ENCODE peak calls at places on chromosomes 1 and 21, in four cellular contexts. One of them, this sample, is unnamed.

GRCh38 chr1:223741861-223742260 is 29.5 kb downstream of the CAPN2 start:
- DNase-seq in progenitor cell of endocrine pancreas: no peak
- DNase-seq in A549: no peak
- DNase-seq in heart right ventricle: no peak
- DNase-seq in this sample: no peak

GRCh38 chr1:21325231-21325718 is 35.0 kb upstream of the ECE1 start:
- DNase-seq in progenitor cell of endocrine pancreas: no peak
- DNase-seq in A549: no peak
- DNase-seq in heart right ventricle: no peak
- DNase-seq in this sample: no peak

GRCh38 chr1:159091547-159092397 is 15.2 kb upstream of the AIM2 start:
- DNase-seq in progenitor cell of endocrine pancreas: no peak
- DNase-seq in A549: no peak
- DNase-seq in heart right ventricle: no peak
- DNase-seq in this sample: no peak

GRCh38 chr1:169584483-169585144 is 1.7 kb downstream of the F5 start:
- DNase-seq in progenitor cell of endocrine pancreas: no peak
- DNase-seq in A549: peak
- DNase-seq in heart right ventricle: no peak
- DNase-seq in this sample: no peak

GRCh38 chr1:14140800-14141526 is 441.0 kb downstream of the PRDM2 start:
- DNase-seq in progenitor cell of endocrine pancreas: no peak
- DNase-seq in A549: no peak
- DNase-seq in heart right ventricle: peak
- DNase-seq in this sample: no peak

GRCh38 chr1:222043444-222044292 is 301.8 kb upstream of the DUSP10 start:
- DNase-seq in progenitor cell of endocrine pancreas: no peak
- DNase-seq in A549: peak
- DNase-seq in heart right ventricle: peak
- DNase-seq in this sample: no peak

GRCh38 chr1:234300096-234300495 is 73.2 kb upstream of the COA6 start:
- DNase-seq in progenitor cell of endocrine pancreas: no peak
- DNase-seq in A549: no peak
- DNase-seq in heart right ventricle: no peak
- DNase-seq in this sample: no peak

GRCh38 chr1:213617133-213617532 is 370.6 kb upstream of the PROX1 start:
- DNase-seq in progenitor cell of endocrine pancreas: no peak
- DNase-seq in A549: no peak
- DNase-seq in heart right ventricle: no peak
- DNase-seq in this sample: no peak

GRCh38 chr1:40612345-40612831 is 53.1 kb downstream of the RIMS3 start:
- DNase-seq in progenitor cell of endocrine pancreas: peak
- DNase-seq in A549: peak
- DNase-seq in heart right ventricle: peak
- DNase-seq in this sample: peak

GRCh38 chr1:7454895-7455784 is 316.0 kb upstream of the VAMP3 start:
- DNase-seq in progenitor cell of endocrine pancreas: no peak
- DNase-seq in A549: no peak
- DNase-seq in heart right ventricle: no peak
- DNase-seq in this sample: no peak

GRCh38 chr1:241411776-241412338 is 54.9 kb upstream of the RGS7 start:
- DNase-seq in progenitor cell of endocrine pancreas: no peak
- DNase-seq in A549: no peak
- DNase-seq in heart right ventricle: no peak
- DNase-seq in this sample: no peak

GRCh38 chr1:7919880-7920279 is 20.8 kb downstream of the TNFRSF9 start:
- DNase-seq in progenitor cell of endocrine pancreas: no peak
- DNase-seq in A549: no peak
- DNase-seq in heart right ventricle: no peak
- DNase-seq in this sample: no peak

GRCh38 chr1:165240486-165240885 is 116.0 kb downstream of the LMX1A start:
- DNase-seq in progenitor cell of endocrine pancreas: no peak
- DNase-seq in A549: no peak
- DNase-seq in heart right ventricle: no peak
- DNase-seq in this sample: no peak

GRCh38 chr1:184524248-184524647 is 137.4 kb downstream of the C1orf21 start:
- DNase-seq in progenitor cell of endocrine pancreas: no peak
- DNase-seq in A549: no peak
- DNase-seq in heart right ventricle: no peak
- DNase-seq in this sample: no peak

GRCh38 chr1:44237721-44238457 is 24.6 kb downstream of the DMAP1 start:
- DNase-seq in progenitor cell of endocrine pancreas: peak
- DNase-seq in A549: no peak
- DNase-seq in heart right ventricle: no peak
- DNase-seq in this sample: peak

GRCh38 chr1:32899586-32900296 is 1.4 kb downstream of the TMEM54 start:
- DNase-seq in progenitor cell of endocrine pancreas: no peak
- DNase-seq in A549: no peak
- DNase-seq in heart right ventricle: peak
- DNase-seq in this sample: no peak

DNA sequence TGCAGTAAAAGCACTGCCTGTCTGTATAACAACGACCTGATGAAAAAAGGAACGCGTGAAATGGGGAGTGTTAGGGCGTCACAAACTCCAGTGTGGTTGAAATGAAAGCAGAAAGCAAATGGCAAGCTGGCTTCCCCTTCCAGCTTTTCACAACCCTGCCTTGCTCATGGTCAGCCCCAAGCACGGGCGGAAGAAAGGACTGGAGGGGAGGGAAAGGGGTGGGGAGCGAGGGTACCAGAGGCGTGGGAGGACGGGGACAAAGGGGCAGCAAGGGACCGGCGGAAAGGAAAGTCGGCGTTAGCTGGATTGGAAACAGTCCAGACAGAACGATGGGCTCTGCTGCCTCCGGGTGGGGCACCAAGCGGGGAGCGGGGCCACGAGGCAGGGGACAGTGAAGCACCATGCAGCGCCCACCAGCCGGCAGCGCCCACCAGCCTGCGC is 9.6 kb downstream of the VPS26C start:
- DNase-seq in progenitor cell of endocrine pancreas: no peak
- DNase-seq in A549: peak
- DNase-seq in heart right ventricle: peak
- DNase-seq in this sample: no peak
- TF ChIP-seq CTCF in progenitor cell of endocrine pancreas: no peak
- TF ChIP-seq CTCF in A549: no peak
- TF ChIP-seq CTCF in heart right ventricle: no peak
- TF ChIP-seq CTCF in this sample: no peak

GRCh38 chr21:36909423-36909822 is 57.0 kb downstream of the HLCS start:
- DNase-seq in progenitor cell of endocrine pancreas: no peak
- DNase-seq in A549: peak
- DNase-seq in heart right ventricle: no peak
- DNase-seq in this sample: no peak

GRCh38 chr21:36910581-36911307 is 55.7 kb downstream of the HLCS start:
- DNase-seq in progenitor cell of endocrine pancreas: no peak
- DNase-seq in A549: peak
- DNase-seq in heart right ventricle: peak
- DNase-seq in this sample: no peak

GRCh38 chr21:36904093-36904666 is 62.3 kb downstream of the HLCS start:
- DNase-seq in progenitor cell of endocrine pancreas: no peak
- DNase-seq in A549: no peak
- DNase-seq in heart right ventricle: no peak
- DNase-seq in this sample: no peak

GRCh38 chr21:36909901-36910561 is 56.4 kb downstream of the HLCS start:
- DNase-seq in progenitor cell of endocrine pancreas: no peak
- DNase-seq in A549: peak
- DNase-seq in heart right ventricle: no peak
- DNase-seq in this sample: no peak

GRCh38 chr21:36908260-36908908 is 58.1 kb downstream of the HLCS start:
- DNase-seq in progenitor cell of endocrine pancreas: no peak
- DNase-seq in A549: peak
- DNase-seq in heart right ventricle: no peak
- DNase-seq in this sample: no peak
- TF ChIP-seq CTCF in progenitor cell of endocrine pancreas: no peak
- TF ChIP-seq CTCF in A549: no peak
- TF ChIP-seq CTCF in heart right ventricle: no peak
- TF ChIP-seq CTCF in this sample: peak

DNA sequence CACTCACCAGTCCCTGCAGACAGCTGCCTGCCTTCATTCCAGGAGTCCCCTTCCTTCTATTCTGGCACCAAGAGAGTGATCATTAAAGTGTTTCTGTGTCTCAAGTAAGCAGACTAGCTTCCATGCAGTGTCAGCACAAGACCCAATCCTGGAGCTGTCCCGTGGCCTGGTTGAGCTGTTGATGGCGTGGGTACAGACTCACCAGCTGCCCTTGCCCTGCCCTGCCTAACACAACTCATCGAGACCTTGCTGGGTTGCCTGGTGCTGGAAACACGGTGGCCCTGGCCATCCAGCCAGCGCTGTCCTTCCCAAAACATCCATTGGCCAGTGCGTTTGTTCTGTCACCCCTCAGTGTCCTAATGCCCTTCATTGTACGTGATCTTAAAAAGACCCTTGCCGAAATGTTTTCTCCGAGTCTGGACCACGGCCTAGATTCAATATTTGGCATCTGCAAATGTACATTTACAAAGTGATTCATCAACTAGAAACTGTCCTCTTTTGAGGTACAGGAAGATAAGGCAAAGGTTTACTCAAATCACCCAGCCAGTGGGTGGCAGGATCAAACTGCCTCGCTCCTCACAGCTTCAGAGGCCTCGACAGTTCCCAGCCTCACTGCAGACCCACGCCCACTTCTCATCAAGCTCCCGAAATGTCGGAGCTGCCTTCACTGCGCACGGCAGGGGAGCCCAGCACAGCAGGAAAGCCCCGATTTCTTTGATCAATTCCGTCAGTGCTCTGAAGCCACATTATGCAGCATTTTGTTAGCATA is 494.1 kb downstream of the KIF26B start:
- DNase-seq in progenitor cell of endocrine pancreas: no peak
- DNase-seq in A549: no peak
- DNase-seq in heart right ventricle: no peak
- DNase-seq in this sample: no peak
- TF ChIP-seq CTCF in progenitor cell of endocrine pancreas: no peak
- TF ChIP-seq CTCF in A549: no peak
- TF ChIP-seq CTCF in heart right ventricle: no peak
- TF ChIP-seq CTCF in this sample: no peak

DNA sequence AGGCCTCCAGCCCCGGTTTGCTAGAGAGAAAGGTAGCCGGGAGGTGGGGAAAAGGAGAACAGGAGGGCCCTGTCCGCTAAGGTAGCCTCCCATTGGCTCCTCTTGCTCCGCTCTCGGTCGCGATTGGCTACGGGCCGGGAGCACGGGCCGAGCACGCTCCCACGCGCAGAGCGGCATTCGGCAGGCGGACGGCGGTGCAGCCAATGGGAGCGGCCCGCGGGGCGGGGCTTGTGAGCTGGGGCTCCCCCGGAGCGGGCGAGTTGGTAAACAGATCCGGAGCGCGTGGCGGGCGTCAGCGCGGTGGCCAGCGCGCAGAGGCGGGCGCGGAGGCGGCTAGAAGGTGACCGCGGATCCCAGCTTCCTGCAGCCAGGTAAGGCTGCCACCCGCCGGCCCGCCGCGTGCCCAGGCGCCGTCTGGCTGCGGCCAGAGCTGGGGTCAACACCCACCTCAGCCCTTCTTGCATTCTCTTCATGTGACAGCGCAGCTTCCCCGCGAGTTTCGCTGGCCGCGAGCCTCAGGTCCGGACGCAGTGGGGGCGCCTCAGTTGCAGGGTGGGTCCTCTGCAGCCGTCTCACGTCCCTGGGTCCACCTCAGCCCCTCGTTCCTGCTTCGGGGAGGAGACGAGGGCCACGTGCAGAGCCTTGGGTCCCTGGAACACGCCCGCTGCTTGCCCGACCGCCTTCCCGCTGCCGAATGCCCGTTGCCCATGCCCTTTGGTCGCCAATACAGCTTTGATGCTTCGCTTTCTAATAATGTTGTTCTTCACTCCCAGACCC is at the start of gene COQ8A:
- DNase-seq in progenitor cell of endocrine pancreas: peak
- DNase-seq in A549: peak
- DNase-seq in heart right ventricle: peak
- DNase-seq in this sample: peak
- TF ChIP-seq CTCF in progenitor cell of endocrine pancreas: no peak
- TF ChIP-seq CTCF in A549: no peak
- TF ChIP-seq CTCF in heart right ventricle: no peak
- TF ChIP-seq CTCF in this sample: no peak

GRCh38 chr21:45954271-45954670 is 27.3 kb upstream of the COL6A1 start:
- DNase-seq in progenitor cell of endocrine pancreas: no peak
- DNase-seq in A549: no peak
- DNase-seq in heart right ventricle: no peak
- DNase-seq in this sample: no peak
- TF ChIP-seq CTCF in progenitor cell of endocrine pancreas: no peak
- TF ChIP-seq CTCF in A549: no peak
- TF ChIP-seq CTCF in heart right ventricle: peak
- TF ChIP-seq CTCF in this sample: no peak

DNA sequence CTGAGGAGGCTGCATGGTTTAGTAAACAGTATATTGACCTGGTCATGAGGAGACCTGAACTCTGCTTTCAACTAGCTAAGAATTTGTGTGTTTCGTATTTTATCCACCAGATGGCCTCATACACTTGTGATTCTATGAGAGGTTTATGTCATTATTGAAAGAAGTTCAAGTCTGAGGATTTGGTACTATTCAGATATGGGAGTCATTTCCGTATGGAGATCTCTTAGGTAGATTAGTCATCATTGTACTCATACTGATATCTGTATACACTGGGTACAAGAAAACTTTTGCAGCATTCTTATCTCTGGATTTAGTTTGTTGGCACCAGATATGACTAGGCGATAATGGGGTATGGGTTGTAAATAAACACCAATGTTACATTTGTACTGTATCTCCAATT is 26.6 kb downstream of the ATF6 start:
- DNase-seq in progenitor cell of endocrine pancreas: no peak
- DNase-seq in A549: peak
- DNase-seq in heart right ventricle: peak
- DNase-seq in this sample: no peak
- TF ChIP-seq CTCF in progenitor cell of endocrine pancreas: peak
- TF ChIP-seq CTCF in A549: peak
- TF ChIP-seq CTCF in heart right ventricle: peak
- TF ChIP-seq CTCF in this sample: peak

GRCh38 chr1:46544561-46545240 is 6.7 kb downstream of the KNCN start:
- DNase-seq in progenitor cell of endocrine pancreas: no peak
- DNase-seq in A549: no peak
- DNase-seq in heart right ventricle: no peak
- DNase-seq in this sample: no peak

GRCh38 chr1:46546210-46546609 is 5.2 kb downstream of the KNCN start:
- DNase-seq in progenitor cell of endocrine pancreas: no peak
- DNase-seq in A549: no peak
- DNase-seq in heart right ventricle: no peak
- DNase-seq in this sample: no peak

GRCh38 chr1:46545784-46546183 is 5.7 kb downstream of the KNCN start:
- DNase-seq in progenitor cell of endocrine pancreas: no peak
- DNase-seq in A549: no peak
- DNase-seq in heart right ventricle: no peak
- DNase-seq in this sample: no peak

GRCh38 chr1:46549697-46550681 is 1.5 kb downstream of the KNCN start:
- DNase-seq in progenitor cell of endocrine pancreas: no peak
- DNase-seq in A549: peak
- DNase-seq in heart right ventricle: no peak
- DNase-seq in this sample: peak

GRCh38 chr1:46547481-46548383 is 3.7 kb downstream of the KNCN start:
- DNase-seq in progenitor cell of endocrine pancreas: no peak
- DNase-seq in A549: peak
- DNase-seq in heart right ventricle: no peak
- DNase-seq in this sample: no peak
- TF ChIP-seq CTCF in progenitor cell of endocrine pancreas: peak
- TF ChIP-seq CTCF in A549: peak
- TF ChIP-seq CTCF in heart right ventricle: peak
- TF ChIP-seq CTCF in this sample: no peak

GRCh38 chr21:42503711-42504110 is 7.7 kb upstream of the RSPH1 start:
- DNase-seq in progenitor cell of endocrine pancreas: no peak
- DNase-seq in A549: no peak
- DNase-seq in heart right ventricle: no peak
- DNase-seq in this sample: no peak
- TF ChIP-seq CTCF in progenitor cell of endocrine pancreas: no peak
- TF ChIP-seq CTCF in A549: no peak
- TF ChIP-seq CTCF in heart right ventricle: no peak
- TF ChIP-seq CTCF in this sample: no peak

GRCh38 chr1:66739401-66740157 is 12.7 kb upstream of the DYNLT5 start:
- DNase-seq in progenitor cell of endocrine pancreas: no peak
- DNase-seq in A549: no peak
- DNase-seq in heart right ventricle: peak
- DNase-seq in this sample: no peak
- TF ChIP-seq CTCF in progenitor cell of endocrine pancreas: no peak
- TF ChIP-seq CTCF in A549: no peak
- TF ChIP-seq CTCF in heart right ventricle: no peak
- TF ChIP-seq CTCF in this sample: no peak

This sample was measured in endothelial cell.